ENCODE peak calls at places on chromosomes 3 and 15, in nine cellular contexts. O is heart left ventricle, J is cardiac fibroblast, F is coronary artery, C is GM23338, L is neural progenitor cell, Z is sigmoid colon, Q is prostate gland, K is ovary. G is an unnamed sample.

GRCh38 chr3:56468184-56469106 is at the start of gene ERC2:
- DNase-seq in K (peak), L (peak), F (no peak), O (peak), C (peak), Q (peak), J (peak), Z (no peak), G (peak)

GRCh38 chr3:94799420-94800060 is 736.7 kb downstream of the NSUN3 start:
- DNase-seq in K (no peak), Q (no peak), L (no peak), O (no peak), C (no peak), F (no peak), Z (no peak), J (no peak), G (no peak)

GRCh38 chr3:194685050-194685722 is 497 bp upstream of the FAM43A start:
- DNase-seq in K (no peak), L (no peak), C (no peak), Q (no peak), O (no peak), J (no peak), F (peak), Z (no peak), G (no peak)

GRCh38 chr3:45957606-45958005 is 14.3 kb downstream of the CXCR6 start:
- DNase-seq in L (peak), O (no peak), Z (no peak), J (no peak), K (no peak), F (no peak), Q (no peak), C (no peak), G (no peak)

GRCh38 chr3:119035014-119035346 is 334 bp upstream of the IGSF11 start:
- DNase-seq in F (no peak), L (no peak), J (peak), O (no peak), K (no peak), Q (no peak), Z (no peak), C (peak), G (no peak)

GRCh38 chr3:138916824-138917223 is 30.1 kb downstream of the FOXL2 start:
- DNase-seq in F (no peak), J (no peak), K (no peak), Q (peak), O (no peak), C (no peak), Z (no peak), L (no peak), G (no peak)

GRCh38 chr15:51144021-51144532 is 49.4 kb upstream of the TNFAIP8L3 start:
- DNase-seq in Q (no peak), L (no peak), O (no peak), F (no peak), J (peak), C (peak), Z (no peak), K (no peak), G (peak)

GRCh38 chr15:97504031-97504430 is 456.5 kb upstream of the ARRDC4 start:
- DNase-seq in L (no peak), F (no peak), Q (no peak), K (no peak), Z (no peak), J (peak), C (no peak), O (no peak), G (no peak)

GRCh38 chr3:102206506-102207145 is 228.2 kb upstream of the ZPLD1 start:
- DNase-seq in Q (no peak), O (peak), J (peak), F (no peak), K (no peak), C (peak), Z (peak), L (no peak), G (peak)

GRCh38 chr3:150341893-150342292 is 66.2 kb upstream of the TSC22D2 start:
- DNase-seq in Q (no peak), F (no peak), K (no peak), O (no peak), J (no peak), C (no peak), L (no peak), Z (no peak), G (peak)

GRCh38 chr15:69357773-69358765 is 56.1 kb upstream of the KIF23 start:
- DNase-seq in K (peak), L (peak), Z (no peak), O (no peak), Q (no peak), C (peak), F (no peak), J (peak), G (peak)

GRCh38 chr3:193788189-193788946 is 195.4 kb downstream of the OPA1 start:
- DNase-seq in F (no peak), O (peak), K (peak), C (peak), Z (peak), Q (peak), J (peak), L (peak), G (peak)

GRCh38 chr3:73056365-73057150 is 4.9 kb upstream of the EBLN2 start:
- DNase-seq in C (peak), K (no peak), J (peak), Q (no peak), L (peak), F (no peak), O (no peak), Z (no peak), G (peak)

GRCh38 chr3:24012589-24013257 is 67.6 kb downstream of the NR1D2 start:
- DNase-seq in Q (no peak), Z (no peak), K (no peak), J (no peak), F (no peak), O (no peak), C (no peak), L (no peak), G (no peak)

GRCh38 chr15:96540283-96540682 is 209.8 kb downstream of the NR2F2 start:
- DNase-seq in F (no peak), C (no peak), Q (no peak), J (no peak), K (no peak), L (no peak), Z (no peak), O (no peak), G (no peak)

GRCh38 chr15:84750583-84751092 is 2.2 kb downstream of the ZNF592 start:
- DNase-seq in Q (no peak), Z (no peak), K (no peak), C (no peak), O (no peak), L (peak), F (no peak), J (no peak), G (no peak)

GRCh38 chr3:71532639-71533395 is 50.7 kb downstream of the FOXP1 start:
- DNase-seq in C (no peak), Z (no peak), O (no peak), K (no peak), Q (peak), F (no peak), J (peak), L (no peak), G (no peak)

GRCh38 chr15:49169880-49170597 is at the start of gene GALK2:
- DNase-seq in F (peak), J (peak), L (peak), Q (peak), C (peak), O (peak), K (peak), Z (peak), G (peak)

GRCh38 chr3:50095352-50095998 is 6.8 kb downstream of the RBM5 start:
- DNase-seq in C (no peak), J (peak), L (no peak), Z (no peak), F (no peak), O (no peak), K (no peak), Q (no peak), G (no peak)

GRCh38 chr3:133479895-133480669 is 80.2 kb downstream of the BFSP2 start:
- DNase-seq in L (peak), Q (peak), O (no peak), C (no peak), F (no peak), K (no peak), J (no peak), Z (no peak), G (no peak)

GRCh38 chr15:60052796-60053195 is 48.7 kb downstream of the FOXB1 start:
- DNase-seq in L (no peak), Q (no peak), F (no peak), K (no peak), O (no peak), J (peak), C (no peak), Z (no peak), G (no peak)

GRCh38 chr3:52128118-52128683 is 26.0 kb downstream of the POC1A start:
- DNase-seq in K (no peak), Z (no peak), L (no peak), C (peak), Q (no peak), O (no peak), F (no peak), J (peak), G (peak)

GRCh38 chr3:61417352-61417751 is 144.0 kb upstream of the PTPRG start:
- DNase-seq in Z (no peak), O (no peak), F (no peak), K (no peak), J (peak), C (no peak), L (no peak), Q (no peak), G (peak)

GRCh38 chr3:188683032-188683491 is 488.7 kb upstream of the TPRG1 start:
- DNase-seq in L (no peak), K (no peak), O (peak), Q (no peak), F (peak), Z (no peak), C (no peak), J (peak), G (peak)

GRCh38 chr3:195859846-195860411 is 48.2 kb upstream of the MUC4 start:
- DNase-seq in L (peak), F (no peak), J (no peak), Z (no peak), O (no peak), Q (no peak), C (no peak), K (peak), G (no peak)

GRCh38 chr15:71804226-71804625 is 6.1 kb upstream of the NR2E3 start:
- DNase-seq in Z (no peak), F (no peak), L (no peak), Q (no peak), J (no peak), C (no peak), O (no peak), K (no peak), G (no peak)

GRCh38 chr3:13069495-13069894 is 3.7 kb downstream of the IQSEC1 start:
- DNase-seq in K (no peak), Q (no peak), F (no peak), C (no peak), L (no peak), O (no peak), Z (no peak), J (no peak), G (no peak)

DNA sequence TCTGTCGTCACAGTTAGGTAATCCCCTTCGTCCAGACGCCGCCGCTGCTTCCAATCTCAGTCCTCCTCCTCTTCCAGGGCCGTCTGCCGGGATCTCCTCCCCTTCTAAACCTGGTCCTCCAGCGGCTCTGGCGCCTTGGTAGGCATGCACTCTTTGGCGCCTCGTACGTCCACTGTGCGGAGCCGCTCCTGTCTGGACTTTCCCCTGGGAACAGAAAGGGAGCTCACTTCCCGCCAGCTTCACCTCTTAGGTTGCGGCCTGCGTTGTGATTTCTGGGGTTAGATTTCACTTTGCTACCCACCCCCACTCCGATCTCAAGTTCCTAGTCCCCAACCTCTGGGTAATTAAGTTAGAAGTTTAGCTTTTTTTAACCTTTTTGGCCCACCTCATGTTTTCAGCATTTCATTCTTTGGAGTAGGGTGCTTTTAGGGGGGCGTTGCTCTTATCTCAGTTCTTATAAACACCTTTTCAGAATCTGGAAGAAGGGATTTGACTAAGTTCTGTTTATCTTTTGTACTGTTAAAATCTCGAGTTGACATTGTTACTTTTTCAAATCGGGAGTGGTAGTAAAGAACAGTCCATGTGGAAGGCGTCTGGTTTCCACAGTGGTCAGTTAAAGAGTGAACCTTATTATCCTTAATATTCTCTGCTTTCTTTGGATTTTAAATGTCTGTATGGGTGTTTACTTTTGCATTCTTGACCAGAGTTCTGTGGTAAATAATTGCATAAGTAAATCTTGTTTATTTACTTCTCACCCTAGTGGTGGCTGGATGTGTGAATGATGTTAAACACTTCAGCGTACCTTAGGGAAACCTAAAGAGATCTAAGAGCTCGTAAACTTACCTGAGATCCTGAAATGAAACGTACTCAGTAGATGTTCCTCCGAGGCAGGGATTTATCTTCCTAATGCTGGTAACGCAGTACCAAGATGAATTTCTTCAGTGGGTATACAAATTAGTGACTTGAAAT is 611 bp downstream of the CTDSPL2 start:
- DNase-seq in O (no peak), K (no peak), J (peak), F (no peak), C (peak), Z (no peak), L (peak), Q (peak), G (peak)
- H3K4me3 ChIP-seq in O (peak), K (peak), J (peak), F (peak), C (peak), Z (peak), L (peak), Q (peak), G (peak)

GRCh38 chr15:45884755-45885445 is 250.1 kb downstream of the SQOR start:
- DNase-seq in C (no peak), Q (no peak), Z (no peak), O (no peak), K (no peak), F (no peak), J (no peak), L (no peak), G (no peak)
- TF ChIP-seq CTCF in C (no peak), Q (no peak), Z (no peak), O (no peak), K (no peak), F (no peak), J (no peak), L (no peak), G (no peak)

GRCh38 chr3:122912772-122913538 is 114.6 kb downstream of the SEMA5B start:
- DNase-seq in Q (no peak), O (no peak), K (no peak), L (no peak), Z (no peak), C (peak), J (no peak), F (peak), G (no peak)
- H3K4me3 ChIP-seq in Q (no peak), O (peak), K (no peak), L (no peak), Z (no peak), C (peak), J (no peak), F (no peak), G (no peak)

GRCh38 chr3:100776736-100777135 is 67.4 kb downstream of the TFG start:
- DNase-seq in Q (no peak), Z (no peak), L (peak), F (no peak), J (peak), K (no peak), O (no peak), C (peak), G (no peak)
- TF ChIP-seq CTCF in Q (no peak), Z (no peak), L (peak), F (no peak), J (no peak), K (no peak), O (no peak), C (peak), G (no peak)

GRCh38 chr3:173894-174293 is 22.7 kb upstream of the CHL1 start:
- DNase-seq in Z (no peak), L (no peak), Q (no peak), F (no peak), O (no peak), K (no peak), C (no peak), J (no peak), G (no peak)
- H3K4me3 ChIP-seq in Z (no peak), L (no peak), Q (no peak), F (no peak), O (no peak), K (no peak), C (no peak), J (no peak), G (no peak)

GRCh38 chr3:65914740-65915366 is 123.9 kb downstream of the MAGI1 start:
- DNase-seq in F (no peak), Q (no peak), L (no peak), O (no peak), C (peak), Z (no peak), K (no peak), J (peak), G (no peak)
- TF ChIP-seq CTCF in F (no peak), Q (no peak), L (peak), O (no peak), C (peak), Z (no peak), K (no peak), J (no peak), G (no peak)

GRCh38 chr3:14847613-14848541 is 29.1 kb downstream of the FGD5 start:
- DNase-seq in L (peak), F (no peak), J (no peak), Q (no peak), C (peak), K (no peak), Z (peak), O (peak), G (no peak)
- H3K4me3 ChIP-seq in L (no peak), F (no peak), J (no peak), Q (no peak), C (peak), K (no peak), Z (no peak), O (no peak), G (no peak)

G was measured in AG10803.